ENCODE peak calls at places on chromosomes 7 and 10, in eight cellular contexts. F, E, R, U, T, K, A and B are unnamed samples.

GRCh38 chr10:100229819-100230422 is 525 bp upstream of the CHUK start:
- DNase-seq in F (no peak), E (no peak), R (no peak), U (peak), T (no peak), K (no peak), A (peak), B (no peak)

GRCh38 chr10:52346394-52347326 is 32.6 kb downstream of the DKK1 start:
- DNase-seq in F (no peak), E (no peak), R (no peak), U (no peak), T (no peak), K (no peak), A (no peak), B (no peak)

GRCh38 chr10:78454123-78454645 is 420.5 kb downstream of the RPS24 start:
- DNase-seq in F (no peak), E (peak), R (no peak), U (no peak), T (no peak), K (no peak), A (no peak), B (no peak)

GRCh38 chr7:100577507-100577906 is 3.8 kb upstream of the SAP25 start:
- DNase-seq in F (peak), E (no peak), R (no peak), U (no peak), T (no peak), K (no peak), A (no peak), B (no peak)

GRCh38 chr7:28144266-28144665 is 36.3 kb downstream of the JAZF1 start:
- DNase-seq in F (no peak), E (no peak), R (no peak), U (no peak), T (no peak), K (no peak), A (no peak), B (no peak)

GRCh38 chr10:42367532-42368230 is 270.7 kb downstream of the ZNF33B start:
- DNase-seq in F (peak), E (peak), R (no peak), U (no peak), T (no peak), K (peak), A (no peak), B (no peak)

GRCh38 chr10:94429049-94429707 is 26.8 kb downstream of the TBC1D12 start:
- DNase-seq in F (no peak), E (no peak), R (no peak), U (no peak), T (no peak), K (no peak), A (no peak), B (no peak)

GRCh38 chr7:24788956-24789576 is 31.8 kb upstream of the GSDME start:
- DNase-seq in F (no peak), E (no peak), R (no peak), U (no peak), T (no peak), K (no peak), A (no peak), B (no peak)

GRCh38 chr10:87870154-87870553 is 6.7 kb downstream of the PTEN start:
- DNase-seq in F (no peak), E (no peak), R (no peak), U (no peak), T (no peak), K (no peak), A (no peak), B (no peak)

GRCh38 chr7:22694597-22695207 is 32.3 kb upstream of the IL6 start:
- DNase-seq in F (no peak), E (no peak), R (peak), U (peak), T (no peak), K (no peak), A (no peak), B (no peak)

GRCh38 chr10:132538790-132539421 is 1.3 kb downstream of the INPP5A start:
- DNase-seq in F (no peak), E (no peak), R (no peak), U (no peak), T (no peak), K (no peak), A (peak), B (no peak)

GRCh38 chr10:71708897-71709882 is 10.4 kb downstream of the C10orf105 start:
- DNase-seq in F (no peak), E (no peak), R (no peak), U (peak), T (no peak), K (no peak), A (no peak), B (no peak)

GRCh38 chr7:84245831-84246230 is 51.2 kb upstream of the SEMA3A start:
- DNase-seq in F (no peak), E (no peak), R (no peak), U (no peak), T (peak), K (no peak), A (no peak), B (no peak)

GRCh38 chr7:924541-925231 is 29.8 kb downstream of the ADAP1 start:
- DNase-seq in F (no peak), E (no peak), R (no peak), U (peak), T (peak), K (no peak), A (peak), B (no peak)

GRCh38 chr7:105429746-105430612 is 41.3 kb upstream of the SRPK2 start:
- DNase-seq in F (peak), E (peak), R (peak), U (peak), T (peak), K (no peak), A (peak), B (peak)

GRCh38 chr7:97457054-97457453 is 274.8 kb upstream of the TAC1 start:
- DNase-seq in F (no peak), E (no peak), R (no peak), U (no peak), T (no peak), K (no peak), A (no peak), B (no peak)

GRCh38 chr10:29083096-29083495 is 205.8 kb upstream of the LYZL1 start:
- DNase-seq in F (no peak), E (no peak), R (no peak), U (no peak), T (no peak), K (no peak), A (no peak), B (peak)

GRCh38 chr7:107913846-107914245 is 22.9 kb downstream of the DLD start:
- DNase-seq in F (no peak), E (peak), R (no peak), U (no peak), T (no peak), K (no peak), A (no peak), B (no peak)

GRCh38 chr7:133770863-133771492 is 356.2 kb upstream of the LRGUK start:
- DNase-seq in F (no peak), E (peak), R (no peak), U (no peak), T (no peak), K (no peak), A (no peak), B (no peak)

GRCh38 chr10:122421054-122421625 is 33.3 kb upstream of the ARMS2 start:
- DNase-seq in F (no peak), E (no peak), R (no peak), U (no peak), T (no peak), K (no peak), A (no peak), B (no peak)

GRCh38 chr10:52755297-52756062 is 17.1 kb downstream of the MBL2 start:
- DNase-seq in F (peak), E (peak), R (no peak), U (peak), T (no peak), K (no peak), A (peak), B (no peak)

GRCh38 chr10:72834183-72834825 is 59.2 kb upstream of the OIT3 start:
- DNase-seq in F (peak), E (peak), R (peak), U (peak), T (peak), K (peak), A (peak), B (peak)

GRCh38 chr7:6636741-6637543 is at the start of gene ZNF316:
- DNase-seq in F (peak), E (peak), R (peak), U (peak), T (peak), K (peak), A (peak), B (no peak)

GRCh38 chr7:114255404-114255841 is 159.2 kb upstream of the FOXP2 start:
- DNase-seq in F (no peak), E (no peak), R (no peak), U (peak), T (no peak), K (no peak), A (no peak), B (no peak)

GRCh38 chr10:127155221-127155620 is 41.2 kb downstream of the INSYN2A start:
- DNase-seq in F (no peak), E (no peak), R (no peak), U (no peak), T (no peak), K (no peak), A (no peak), B (no peak)

GRCh38 chr10:98170249-98171117 is 36.0 kb downstream of the R3HCC1L start:
- DNase-seq in F (peak), E (peak), R (peak), U (peak), T (peak), K (no peak), A (peak), B (peak)

GRCh38 chr10:8556321-8556720 is 501.8 kb downstream of the GATA3 start:
- DNase-seq in F (no peak), E (no peak), R (no peak), U (no peak), T (no peak), K (no peak), A (no peak), B (no peak)

GRCh38 chr7:130276796-130277762 is 10.4 kb downstream of the CPA2 start:
- DNase-seq in F (no peak), E (peak), R (no peak), U (peak), T (no peak), K (no peak), A (no peak), B (no peak)

GRCh38 chr7:45180084-45180986 is 22.7 kb downstream of the RAMP3 start:
- DNase-seq in F (no peak), E (no peak), R (no peak), U (no peak), T (no peak), K (no peak), A (no peak), B (no peak)

GRCh38 chr10:124739119-124739921 is 4.9 kb downstream of the FAM53B start:
- DNase-seq in F (no peak), E (no peak), R (no peak), U (no peak), T (no peak), K (no peak), A (no peak), B (no peak)
- H3K4me3 ChIP-seq in F (no peak), E (no peak), R (peak), U (no peak), T (no peak), K (no peak), A (peak), B (no peak)

GRCh38 chr7:46215987-46216567 is 295.0 kb upstream of the IGFBP3 start:
- DNase-seq in F (no peak), E (no peak), R (no peak), U (no peak), T (peak), K (no peak), A (no peak), B (no peak)
- H3K4me3 ChIP-seq in F (no peak), E (no peak), R (no peak), U (no peak), T (no peak), K (no peak), A (no peak), B (no peak)

DNA sequence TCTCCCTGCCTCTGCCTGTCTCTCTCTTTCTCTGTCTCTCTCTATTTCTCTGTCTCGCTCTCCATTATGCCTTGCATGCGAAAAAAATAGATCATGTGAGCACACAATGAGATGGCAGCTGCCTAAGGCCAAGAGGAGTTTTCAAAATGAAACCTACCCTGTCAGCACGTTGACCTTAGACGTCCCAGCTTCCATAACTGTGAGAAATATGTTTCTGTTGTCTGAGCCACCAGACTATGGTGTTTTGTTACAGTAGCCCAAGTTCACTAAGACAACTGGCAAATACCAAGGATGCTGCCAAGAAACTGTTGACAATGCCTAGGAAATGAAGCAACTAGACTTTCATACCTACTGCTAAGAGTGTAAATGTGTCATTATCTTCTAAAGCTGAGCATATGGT is 70.6 kb upstream of the PLXDC2 start:
- DNase-seq in F (no peak), E (no peak), R (no peak), U (no peak), T (no peak), K (no peak), A (no peak), B (no peak)
- H3K4me3 ChIP-seq in F (no peak), E (no peak), R (no peak), U (no peak), T (no peak), K (no peak), A (no peak), B (no peak)

DNA sequence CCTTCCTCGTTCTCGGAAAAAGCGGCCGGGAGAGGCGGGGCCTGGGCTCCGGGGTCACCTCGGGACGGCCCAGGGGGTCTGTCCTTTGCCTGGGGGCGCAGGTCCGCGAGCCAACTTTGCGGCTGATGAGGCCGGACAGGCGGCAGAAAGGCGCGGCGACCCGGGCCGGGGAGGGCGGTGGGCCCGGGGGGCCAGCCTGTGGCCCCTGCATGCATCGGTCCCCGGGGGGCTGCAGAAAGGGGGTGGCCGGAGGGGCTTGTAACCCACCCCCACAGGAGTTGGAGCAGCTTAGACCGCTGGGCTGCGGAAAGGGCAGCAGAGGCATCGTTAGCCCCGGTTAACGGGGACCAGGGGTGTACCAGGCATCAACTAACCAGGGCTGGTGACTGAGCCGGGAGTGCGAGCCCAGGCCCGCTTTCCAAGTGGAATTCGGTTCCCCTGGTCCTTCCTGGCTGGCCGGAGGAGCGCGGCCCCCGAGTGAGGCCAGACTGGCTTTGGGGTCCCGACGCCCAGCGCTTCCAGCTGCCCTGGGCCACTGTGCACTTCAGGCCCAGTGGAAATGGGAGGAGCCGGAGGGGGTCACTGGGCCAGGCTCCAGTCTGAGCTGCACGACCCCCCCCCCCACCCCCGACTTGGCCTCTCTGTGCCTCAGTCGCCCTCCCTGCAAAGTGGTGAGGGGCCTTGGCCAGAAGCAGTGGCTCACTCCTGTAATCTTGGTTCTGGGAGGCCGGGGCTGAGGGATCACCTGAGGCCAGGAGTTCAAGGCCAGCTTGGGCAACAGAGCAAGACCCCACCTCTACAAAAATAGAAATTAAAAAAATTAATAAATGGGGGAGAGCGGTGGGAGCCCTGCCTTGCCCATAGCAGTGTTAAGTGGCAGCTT is 919 bp downstream of the SLC29A4 start:
- DNase-seq in F (no peak), E (no peak), R (no peak), U (no peak), T (no peak), K (no peak), A (no peak), B (no peak)
- H3K4me3 ChIP-seq in F (no peak), E (peak), R (no peak), U (peak), T (peak), K (peak), A (no peak), B (peak)

GRCh38 chr7:11830004-11830403 is 2.0 kb downstream of the THSD7A start:
- DNase-seq in F (no peak), E (no peak), R (no peak), U (no peak), T (no peak), K (no peak), A (no peak), B (no peak)

GRCh38 chr7:11833431-11833830 is 1.4 kb upstream of the THSD7A start:
- DNase-seq in F (no peak), E (no peak), R (no peak), U (no peak), T (no peak), K (no peak), A (peak), B (no peak)

GRCh38 chr7:11830582-11831382 is 1.2 kb downstream of the THSD7A start:
- DNase-seq in F (no peak), E (no peak), R (no peak), U (no peak), T (no peak), K (no peak), A (peak), B (no peak)

GRCh38 chr7:11831383-11831726 is 643 bp downstream of the THSD7A start:
- DNase-seq in F (no peak), E (no peak), R (no peak), U (no peak), T (no peak), K (no peak), A (no peak), B (no peak)

DNA sequence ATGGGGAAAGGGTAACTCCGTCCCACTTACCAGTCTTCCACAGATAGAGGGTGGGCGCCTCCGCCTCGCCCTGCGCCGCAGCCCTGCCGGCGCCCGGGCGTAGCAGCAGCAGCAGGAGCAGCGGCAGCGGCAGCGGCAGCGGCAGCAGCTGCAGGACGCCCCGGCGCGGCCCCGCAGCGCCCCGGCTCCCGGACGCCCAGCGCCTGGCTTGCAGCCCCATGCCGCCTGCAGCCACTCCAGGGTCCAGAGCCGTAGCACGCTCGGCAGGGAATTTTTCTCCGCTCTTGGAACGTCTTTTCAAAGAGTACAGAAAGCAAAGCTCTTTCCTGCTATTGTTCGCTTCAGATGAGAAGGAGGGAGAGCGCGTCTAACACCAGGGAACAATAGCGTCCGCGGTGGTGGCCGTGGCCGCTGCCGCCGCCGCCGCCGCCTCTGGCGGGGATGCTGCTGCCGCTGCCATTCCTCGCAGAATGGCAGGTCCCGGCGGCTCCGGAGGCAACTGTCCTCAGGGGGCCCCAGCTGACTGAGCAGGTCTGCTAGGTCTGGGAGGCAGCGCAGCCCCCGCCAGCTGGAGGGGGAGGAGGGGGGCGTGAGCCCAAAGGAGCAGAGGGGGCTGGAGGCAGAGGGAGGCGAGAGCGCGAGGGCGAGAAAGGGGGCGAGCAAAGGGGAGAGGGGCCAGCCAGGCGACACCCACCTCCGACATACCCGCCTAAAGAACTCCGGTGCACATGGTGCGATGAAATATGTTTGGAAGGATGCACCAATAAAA is at the start of gene THSD7A:
- DNase-seq in F (peak), E (peak), R (no peak), U (peak), T (peak), K (peak), A (peak), B (no peak)
- H3K4me3 ChIP-seq in F (peak), E (peak), R (no peak), U (peak), T (peak), K (peak), A (peak), B (no peak)

GRCh38 chr7:86644282-86645173 is 819 bp downstream of the GRM3 start:
- DNase-seq in F (no peak), E (no peak), R (no peak), U (no peak), T (no peak), K (no peak), A (no peak), B (no peak)
- H3K4me3 ChIP-seq in F (no peak), E (no peak), R (no peak), U (no peak), T (peak), K (peak), A (no peak), B (no peak)

GRCh38 chr10:50988792-50989191 is 85.5 kb upstream of the PRKG1 start:
- DNase-seq in F (no peak), E (peak), R (no peak), U (peak), T (no peak), K (no peak), A (peak), B (no peak)
- H3K4me3 ChIP-seq in F (no peak), E (no peak), R (no peak), U (no peak), T (no peak), K (peak), A (no peak), B (no peak)

DNA sequence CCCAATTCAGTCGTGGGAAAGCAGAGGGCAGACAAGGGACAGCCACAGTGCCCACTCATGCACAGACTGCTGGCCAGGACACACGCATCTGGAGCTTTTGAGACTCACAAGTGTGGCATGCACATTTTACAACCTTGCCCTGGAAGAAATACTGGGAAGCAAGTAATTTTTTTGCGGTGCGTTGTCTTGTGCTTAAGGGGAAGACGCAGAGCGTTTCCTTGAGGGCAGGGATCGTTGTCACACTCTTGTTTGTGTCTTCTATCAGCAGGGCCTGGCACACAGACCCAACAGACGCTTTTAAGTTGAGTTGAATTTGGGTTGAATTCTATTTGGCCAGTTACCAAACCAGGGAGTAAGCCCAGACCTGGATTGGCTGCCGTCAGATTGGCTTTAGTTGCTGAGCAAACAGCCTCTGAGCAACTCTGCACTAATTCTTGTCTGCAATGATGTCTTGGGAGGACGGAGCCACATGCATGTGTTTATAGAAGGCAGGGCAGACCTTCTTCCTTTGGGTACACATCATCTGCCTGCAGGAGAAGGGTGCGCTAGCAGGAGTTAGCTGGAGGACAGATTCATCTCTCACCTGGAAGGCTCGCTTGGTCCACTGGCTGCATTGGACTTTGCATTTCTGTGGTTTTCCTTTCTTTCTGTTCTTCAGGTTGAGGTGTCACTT is 38.4 kb downstream of the IL2RA start:
- DNase-seq in F (no peak), E (no peak), R (no peak), U (no peak), T (no peak), K (no peak), A (no peak), B (no peak)
- H3K4me3 ChIP-seq in F (no peak), E (no peak), R (no peak), U (no peak), T (no peak), K (no peak), A (no peak), B (no peak)